ENCODE peak calls at places on chromosomes 1 and 21, in four cellular contexts. Y is GM23338, Q is GM06990, N is vagina. E is an unnamed sample.

GRCh38 chr1:38038836-38039235 is 7.8 kb downstream of the POU3F1 start:
- DNase-seq in N (no peak), Y (no peak), Q (no peak), E (no peak)

GRCh38 chr1:22609291-22609690 is 27.1 kb upstream of the C1QA start:
- DNase-seq in Q (no peak), N (no peak), Y (no peak), E (no peak)

GRCh38 chr1:226953175-226953800 is 13.2 kb downstream of the COQ8A start:
- DNase-seq in Y (no peak), Q (no peak), N (no peak), E (no peak)

GRCh38 chr1:225373155-225373554 is 54.7 kb downstream of the LBR start:
- DNase-seq in Q (no peak), N (no peak), Y (no peak), E (no peak)

GRCh38 chr1:37858931-37859506 is 373 bp downstream of the MTF1 start:
- DNase-seq in Q (no peak), Y (no peak), N (no peak), E (no peak)

GRCh38 chr1:162151900-162152829 is 82.7 kb downstream of the NOS1AP start:
- DNase-seq in N (no peak), Q (peak), Y (no peak), E (no peak)

GRCh38 chr1:204152310-204153044 is 633 bp upstream of the ETNK2 start:
- DNase-seq in Y (peak), N (no peak), Q (no peak), E (no peak)

GRCh38 chr1:230979952-230980351 is 1.1 kb downstream of the ARV1 start:
- DNase-seq in N (no peak), Y (no peak), Q (peak), E (no peak)

GRCh38 chr1:44694863-44695478 is 20.5 kb downstream of the ARMH1 start:
- DNase-seq in Q (peak), Y (no peak), N (no peak), E (no peak)

GRCh38 chr1:224503161-224504118 is 68.8 kb upstream of the WDR26 start:
- DNase-seq in N (peak), Y (peak), Q (peak), E (peak)

GRCh38 chr1:44154049-44154448 is 12.6 kb upstream of the KLF18 start:
- DNase-seq in Y (peak), Q (no peak), N (no peak), E (no peak)

GRCh38 chr1:10759413-10760200 is 36.8 kb downstream of the CASZ1 start:
- DNase-seq in Q (no peak), Y (no peak), N (no peak), E (no peak)

GRCh38 chr1:41021526-41022308 is at the start of gene SLFNL1:
- DNase-seq in Q (no peak), Y (peak), N (no peak), E (no peak)
- TF ChIP-seq CTCF in Q (no peak), Y (peak), N (no peak), E (no peak)

DNA sequence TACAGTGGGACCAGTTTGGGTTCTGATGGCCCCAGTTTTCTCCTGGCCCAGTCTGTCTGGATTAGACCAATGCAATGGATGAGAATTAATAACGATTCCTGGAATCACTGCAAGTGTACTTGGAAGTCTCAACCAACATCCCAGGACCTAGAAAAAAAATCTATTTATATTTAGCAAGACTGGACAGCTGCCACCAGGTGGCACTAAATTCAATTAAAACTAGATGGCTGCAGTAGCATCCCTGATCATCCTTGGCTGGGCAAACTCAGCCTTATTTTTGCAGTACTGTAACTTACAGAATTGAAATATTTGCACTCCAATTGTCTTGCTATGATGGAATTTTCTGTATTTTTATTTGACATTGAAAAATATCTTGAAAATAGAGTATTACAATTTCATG is 165.7 kb downstream of the NCAM2 start:
- DNase-seq in Q (no peak), N (no peak), Y (peak), E (no peak)
- TF ChIP-seq CTCF in Q (peak), N (no peak), Y (peak), E (peak)

DNA sequence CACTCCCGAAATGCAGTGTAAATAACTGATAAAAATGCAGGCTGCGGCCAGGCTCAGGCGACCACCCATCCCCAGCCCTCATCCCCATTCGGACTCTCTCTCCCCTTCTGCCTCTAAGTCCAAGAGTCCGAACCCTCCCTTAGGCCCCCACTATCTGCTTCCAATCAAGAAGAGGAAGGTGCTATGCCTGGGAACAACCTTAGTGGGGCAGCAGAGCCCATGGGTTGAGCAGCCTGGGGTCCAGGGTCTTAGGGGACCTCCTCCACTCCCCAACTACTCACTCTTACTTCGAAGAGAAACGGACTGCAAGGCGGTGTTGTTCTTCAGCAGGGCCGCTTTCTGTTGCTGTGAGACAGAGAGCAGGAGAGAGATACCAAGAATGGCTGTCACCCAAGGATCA is 12.2 kb downstream of the ARHGEF2 start:
- DNase-seq in Y (peak), Q (no peak), N (no peak), E (no peak)
- TF ChIP-seq CTCF in Y (peak), Q (peak), N (no peak), E (peak)

GRCh38 chr1:241411056-241411775 is 54.2 kb upstream of the RGS7 start:
- DNase-seq in Y (no peak), N (no peak), Q (no peak), E (no peak)

GRCh38 chr1:241406421-241406820 is 49.4 kb upstream of the RGS7 start:
- DNase-seq in N (no peak), Q (no peak), Y (no peak), E (no peak)

GRCh38 chr1:241412646-241413045 is 55.6 kb upstream of the RGS7 start:
- DNase-seq in Y (no peak), N (no peak), Q (no peak), E (no peak)

GRCh38 chr1:241411776-241412338 is 54.9 kb upstream of the RGS7 start:
- DNase-seq in Q (no peak), Y (no peak), N (no peak), E (no peak)

DNA sequence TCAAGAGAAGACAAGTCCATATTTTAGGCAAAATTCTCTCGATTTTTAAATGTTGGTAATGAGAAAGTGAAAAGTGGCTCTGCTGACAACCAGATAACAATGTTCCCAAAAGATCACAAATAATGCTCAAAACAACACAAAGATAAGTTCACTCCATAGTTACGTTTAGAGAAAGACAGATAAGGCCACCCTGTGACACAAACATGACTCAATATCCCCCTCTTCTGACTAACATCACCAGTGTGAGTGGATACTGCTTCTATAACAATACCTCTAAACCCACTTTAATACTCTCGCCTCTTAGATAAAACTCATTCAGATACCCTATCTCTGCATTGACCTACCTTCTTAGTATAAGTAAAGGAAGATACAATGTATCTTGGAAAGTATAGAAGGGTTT is 51.2 kb upstream of the RGS7 start:
- DNase-seq in Y (peak), N (no peak), Q (no peak), E (no peak)
- TF ChIP-seq CTCF in Y (peak), N (no peak), Q (no peak), E (peak)

DNA sequence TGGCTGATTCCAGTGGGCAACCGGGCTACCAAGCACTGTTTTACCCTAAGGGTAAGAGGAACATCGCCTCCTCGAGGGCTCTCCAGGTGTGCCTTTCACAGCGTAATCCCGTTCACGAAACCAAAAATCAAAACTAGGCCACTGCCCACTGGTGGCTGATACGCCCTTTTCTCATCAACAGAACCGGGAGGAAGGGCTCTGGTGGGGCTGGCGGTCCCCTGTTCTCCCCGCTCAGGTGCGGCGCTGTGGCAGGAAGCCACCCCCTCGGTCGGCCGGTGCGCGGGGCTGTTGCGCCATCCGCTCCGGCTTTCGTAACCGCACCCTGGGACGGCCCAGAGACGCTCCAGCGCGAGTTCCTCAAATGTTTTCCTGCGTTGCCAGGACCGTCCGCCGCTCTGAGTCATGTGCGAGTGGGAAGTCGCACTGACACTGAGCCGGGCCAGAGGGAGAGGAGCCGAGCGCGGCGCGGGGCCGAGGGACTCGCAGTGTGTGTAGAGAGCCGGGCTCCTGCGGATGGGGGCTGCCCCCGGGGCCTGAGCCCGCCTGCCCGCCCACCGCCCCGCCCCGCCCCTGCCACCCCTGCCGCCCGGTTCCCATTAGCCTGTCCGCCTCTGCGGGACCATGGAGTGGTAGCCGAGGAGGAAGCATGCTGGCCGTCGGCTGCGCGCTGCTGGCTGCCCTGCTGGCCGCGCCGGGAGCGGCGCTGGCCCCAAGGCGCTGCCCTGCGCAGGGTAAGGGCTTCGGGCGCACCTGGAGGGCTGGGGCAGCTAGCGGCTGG is at the start of gene IL6R:
- DNase-seq in Q (peak), N (peak), Y (peak), E (no peak)
- TF ChIP-seq CTCF in Q (peak), N (peak), Y (peak), E (peak)

GRCh38 chr1:151833172-151833571 is 1.6 kb upstream of the RORC start:
- DNase-seq in Y (no peak), Q (no peak), N (no peak), E (no peak)
- TF ChIP-seq CTCF in Y (no peak), Q (no peak), N (no peak), E (no peak)

GRCh38 chr1:42479621-42480020 is 16.5 kb downstream of the CCDC30 start:
- DNase-seq in Y (peak), Q (no peak), N (no peak), E (no peak)
- TF ChIP-seq CTCF in Y (peak), Q (peak), N (no peak), E (peak)

E was measured in D721Med.